ENCODE peak calls at places on chromosome 5, in four cellular contexts. Q is GM12878, I is HepG2, X is SK-N-SH. V is an unnamed sample.

GRCh38 chr5:141003791-141004601 is 37.7 kb downstream of the PCDHAC2 start:
- DNase-seq in Q (no peak), X (peak; percentile 59), I (no peak), V (peak; percentile 88)

GRCh38 chr5:33401482-33402390 is 39.0 kb upstream of the TARS1 start:
- DNase-seq in Q (no peak), I (no peak), X (no peak), V (peak; percentile 29)

GRCh38 chr5:56829137-56829536 is 13.8 kb downstream of the MAP3K1 start:
- DNase-seq in I (no peak), X (no peak), Q (no peak), V (no peak)

GRCh38 chr5:132391870-132392269 is 22.4 kb downstream of the SLC22A5 start:
- DNase-seq in I (no peak), Q (no peak), X (no peak), V (no peak)

GRCh38 chr5:132283423-132284043 is 10.7 kb upstream of the SLC22A4 start:
- DNase-seq in I (peak; percentile 43), X (peak; percentile 67), Q (no peak), V (peak; percentile 43)

GRCh38 chr5:95105638-95106037 is 179.3 kb downstream of the MCTP1 start:
- DNase-seq in I (no peak), X (no peak), Q (no peak), V (no peak)

GRCh38 chr5:171630047-171630669 is 155.5 kb upstream of the SMIM23 start:
- DNase-seq in X (peak; percentile 91), Q (no peak), I (no peak), V (peak; percentile 88)

GRCh38 chr5:180211761-180212035 is 2.7 kb upstream of the RASGEF1C start:
- DNase-seq in X (no peak), Q (no peak), I (no peak), V (no peak)

GRCh38 chr5:128905225-128906110 is 59.8 kb upstream of the SLC27A6 start:
- DNase-seq in X (peak; percentile 29), Q (no peak), I (peak; percentile 34), V (peak; percentile 41)

GRCh38 chr5:142979636-142980035 is 209.5 kb downstream of the ARHGAP26 start:
- DNase-seq in I (no peak), X (no peak), Q (no peak), V (no peak)

GRCh38 chr5:171573451-171574160 is 154.2 kb downstream of the FGF18 start:
- DNase-seq in Q (no peak), X (no peak), I (no peak), V (no peak)

GRCh38 chr5:127010362-127010761 is 20.0 kb downstream of the MARCHF3 start:
- DNase-seq in X (no peak), Q (no peak), I (no peak), V (no peak)

GRCh38 chr5:132467292-132467984 is 23.1 kb downstream of the IRF1 start:
- DNase-seq in Q (peak; percentile 79), X (no peak), I (peak; percentile 56), V (no peak)

GRCh38 chr5:179974946-179975712 is 67.4 kb upstream of the TBC1D9B start:
- DNase-seq in I (peak; percentile 32), X (peak; percentile 74), Q (no peak), V (no peak)

GRCh38 chr5:108753331-108753730 is 5.6 kb downstream of the FER start:
- DNase-seq in I (no peak), Q (no peak), X (no peak), V (no peak)

GRCh38 chr5:91384671-91385430 is 1.7 kb upstream of the ARRDC3 start:
- DNase-seq in I (peak; percentile 90), X (peak; percentile 73), Q (peak; percentile 71), V (peak; percentile 89)

GRCh38 chr5:109837226-109837861 is 147.6 kb downstream of the MAN2A1 start:
- DNase-seq in I (no peak), X (no peak), Q (no peak), V (no peak)

GRCh38 chr5:19923742-19924141 is 64.3 kb downstream of the CDH18 start:
- DNase-seq in Q (no peak), I (no peak), X (no peak), V (no peak)

GRCh38 chr5:10513501-10514442 is 50.1 kb upstream of the ANKRD33B start:
- DNase-seq in Q (no peak), I (no peak), X (no peak), V (peak; percentile 89)

GRCh38 chr5:120327180-120327579 is 136.9 kb upstream of the PRR16 start:
- DNase-seq in I (no peak), X (no peak), Q (no peak), V (no peak)

GRCh38 chr5:139752506-139753350 is 42.9 kb upstream of the PSD2 start:
- DNase-seq in I (no peak), X (peak; percentile 53), Q (no peak), V (no peak)

GRCh38 chr5:167658890-167659289 is 632.6 kb upstream of the WWC1 start:
- DNase-seq in I (no peak), Q (no peak), X (no peak), V (no peak)

GRCh38 chr5:135426102-135427082 is 20.8 kb downstream of the DCANP1 start:
- DNase-seq in I (peak; percentile 66), X (peak; percentile 69), Q (peak; percentile 12), V (peak; percentile 65)

GRCh38 chr5:179530069-179530998 is 20.0 kb upstream of the RUFY1 start:
- DNase-seq in I (no peak), X (no peak), Q (no peak), V (no peak)

GRCh38 chr5:88256872-88257271 is 11.8 kb downstream of the TMEM161B start:
- DNase-seq in X (no peak), Q (no peak), I (peak; percentile 30), V (no peak)

GRCh38 chr5:170265527-170265926 is 32.0 kb downstream of the LCP2 start:
- DNase-seq in Q (no peak), X (no peak), I (no peak), V (no peak)

GRCh38 chr5:37005946-37006540 is 129.5 kb downstream of the NIPBL start:
- DNase-seq in Q (no peak), X (peak; percentile 28), I (peak; percentile 7), V (peak; percentile 31)

GRCh38 chr5:151661096-151661495 is 25.6 kb downstream of the SPARC start:
- DNase-seq in Q (no peak), I (no peak), X (no peak), V (no peak)

GRCh38 chr5:143033535-143034260 is 263.5 kb downstream of the ARHGAP26 start:
- DNase-seq in Q (no peak), I (no peak), X (no peak), V (peak; percentile 21)

GRCh38 chr5:78221964-78222451 is 72.5 kb downstream of the AP3B1 start:
- DNase-seq in X (no peak), Q (peak; percentile 92), I (no peak), V (peak; percentile 7)

GRCh38 chr5:96198673-96199072 is 234.4 kb downstream of the PCSK1 start:
- DNase-seq in Q (no peak), I (no peak), X (no peak), V (no peak)

GRCh38 chr5:142330026-142330425 is 5.2 kb upstream of the SPRY4 start:
- DNase-seq in Q (no peak), I (no peak), X (no peak), V (no peak)

GRCh38 chr5:123119334-123119986 is 30.4 kb downstream of the PRDM6 start:
- DNase-seq in X (no peak), I (peak; percentile 17), Q (no peak), V (peak; percentile 56)

GRCh38 chr5:158406884-158407790 is 548.2 kb upstream of the CLINT1 start:
- DNase-seq in Q (no peak), X (no peak), I (no peak), V (no peak)

DNA sequence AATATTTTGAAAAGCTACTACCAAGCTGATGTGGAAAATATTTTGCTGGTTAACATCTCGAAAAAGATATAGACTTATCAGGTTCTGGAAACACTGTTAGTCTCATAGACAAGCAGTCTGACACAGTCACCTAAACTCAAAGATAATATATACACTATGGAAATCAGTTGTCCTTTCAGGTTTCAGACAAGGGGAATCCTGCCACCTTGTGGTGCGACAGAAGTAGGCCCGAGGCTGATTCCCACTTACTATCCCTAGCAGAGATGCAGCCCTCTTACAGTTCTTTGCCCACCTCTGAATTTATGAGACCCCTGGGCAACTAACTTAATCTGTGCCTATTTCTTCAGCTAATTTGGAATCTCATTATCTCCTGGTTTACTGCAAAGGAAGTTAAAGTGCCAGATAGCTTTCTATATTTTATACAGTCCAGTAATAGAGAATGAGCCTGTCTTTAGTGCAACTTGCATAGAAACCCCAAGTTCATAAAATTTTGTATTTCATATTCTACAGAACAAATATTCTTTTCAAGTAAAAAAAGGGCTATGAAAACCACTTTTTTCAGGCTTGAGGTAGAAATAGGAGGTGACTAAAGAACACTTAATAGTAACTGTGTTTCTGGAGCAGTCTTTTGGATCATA is 16.9 kb downstream of the RAD1 start:
- DNase-seq in Q (no peak), X (peak; percentile 53), I (peak; percentile 56), V (peak; percentile 56)
- TF ChIP-seq PBX3 in Q (no peak), X (no peak), I (no peak), V (no peak)

GRCh38 chr5:150349681-150350275 is 7.7 kb upstream of the TCOF1 start:
- DNase-seq in Q (no peak), I (no peak), X (no peak), V (no peak)
- TF ChIP-seq PBX3 in Q (no peak), I (no peak), X (no peak), V (no peak)

DNA sequence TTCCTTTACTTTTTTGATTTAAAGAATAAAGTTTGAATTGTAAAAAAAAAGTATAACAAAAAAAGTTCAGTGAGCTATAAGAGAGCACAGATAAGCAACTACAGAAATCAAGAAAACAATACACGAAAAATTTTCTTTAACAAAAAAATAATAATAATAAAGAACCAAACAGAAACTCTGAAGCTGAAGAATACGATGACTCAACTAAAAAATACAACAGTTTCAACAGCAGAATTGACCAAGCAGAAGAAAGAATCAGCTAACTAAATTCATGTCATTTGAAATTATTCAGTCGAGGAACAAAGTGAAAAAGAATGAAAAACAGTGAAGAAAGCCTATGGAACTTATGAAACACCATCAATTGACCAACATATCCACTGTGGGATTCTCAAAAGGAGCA is 177.7 kb downstream of the NDUFS4 start:
- DNase-seq in X (no peak), Q (no peak), I (no peak), V (no peak)
- TF ChIP-seq PBX3 in X (no peak), Q (no peak), I (no peak), V (no peak)

GRCh38 chr5:119105971-119106370 is 35.1 kb downstream of the DMXL1 start:
- DNase-seq in X (no peak), I (no peak), Q (no peak), V (no peak)
- TF ChIP-seq PBX3 in X (no peak), I (no peak), Q (no peak), V (no peak)

GRCh38 chr5:40652441-40653220 is 27.1 kb upstream of the PTGER4 start:
- DNase-seq in Q (no peak), I (no peak), X (no peak), V (no peak)
- TF ChIP-seq PBX3 in Q (no peak), I (no peak), X (no peak), V (no peak)

DNA sequence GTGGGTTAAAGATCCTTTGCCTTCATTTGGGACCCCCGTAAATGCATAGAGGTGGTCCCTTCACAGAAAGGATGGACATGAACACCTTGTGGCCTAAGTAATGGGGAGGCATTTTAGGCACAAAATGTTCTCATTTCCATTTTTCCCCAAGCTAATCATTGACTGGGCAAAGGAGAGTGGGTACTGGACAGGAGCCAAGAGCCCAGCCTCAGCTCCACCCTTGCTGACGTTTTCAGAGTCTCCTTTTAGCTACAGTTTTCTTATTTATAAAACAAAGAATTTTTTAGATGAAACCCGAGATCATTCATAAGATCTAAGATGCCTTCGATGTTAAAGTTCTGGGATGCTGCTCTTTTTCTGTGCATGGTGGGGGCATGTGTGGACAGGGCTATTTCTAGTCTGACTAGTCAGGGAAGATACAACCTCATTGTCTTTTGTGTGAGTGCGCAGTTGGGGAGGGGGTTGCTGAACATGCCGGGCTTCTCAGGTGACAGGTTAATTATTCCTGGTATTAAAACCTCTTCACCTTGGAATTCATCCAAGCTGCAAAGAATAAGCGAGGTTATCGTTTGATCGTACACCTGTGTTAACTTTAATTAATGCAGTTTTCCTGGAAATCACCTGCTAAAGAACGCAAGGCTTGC is 48.4 kb downstream of the ADAMTS16 start:
- DNase-seq in Q (no peak), X (no peak), I (no peak), V (no peak)
- TF ChIP-seq PBX3 in Q (no peak), X (no peak), I (no peak), V (no peak)